ENCODE peak calls at places on chromosomes 6 and 20, in eight cellular contexts. Z is neuronal stem cell; A is CD8-positive, alpha-beta T cell; R is mammary epithelial cell; L is lower lobe of right lung; T is right atrium auricular region; D is A673; M is transverse colon. I is an unnamed sample.

GRCh38 chr20:54545959-54546358 is 70.6 kb downstream of the DOK5 start:
- DNase-seq in T (no peak), Z (no peak), A (no peak), R (no peak), L (no peak), D (peak; percentile 3), M (no peak), I (no peak)

GRCh38 chr20:38275815-38276550 is 15.4 kb upstream of the KIAA1755 start:
- DNase-seq in A (no peak), D (peak; percentile 18), R (peak; percentile 83), Z (no peak), T (no peak), M (no peak), L (no peak), I (no peak)

GRCh38 chr20:52209154-52209571 is 17.6 kb upstream of the ZFP64 start:
- DNase-seq in D (no peak), T (no peak), Z (no peak), A (no peak), L (no peak), M (no peak), R (no peak), I (no peak)

GRCh38 chr20:5918856-5919633 is 31.3 kb downstream of the TRMT6 start:
- DNase-seq in R (peak; percentile 87), L (no peak), M (no peak), T (no peak), Z (no peak), A (no peak), D (peak; percentile 56), I (no peak)

GRCh38 chr6:134177753-134178229 is 125.4 kb upstream of the SLC2A12 start:
- DNase-seq in R (peak; percentile 65), M (peak; percentile 52), L (no peak), Z (no peak), A (no peak), D (no peak), T (no peak), I (no peak)

GRCh38 chr6:44041461-44042260 is 85.6 kb downstream of the MRPL14 start:
- DNase-seq in A (no peak), Z (peak; percentile 15), D (peak; percentile 81), M (peak; percentile 34), T (no peak), R (peak; percentile 96), L (peak; percentile 16), I (no peak)

GRCh38 chr6:113813207-113813606 is 43.9 kb upstream of the MARCKS start:
- DNase-seq in L (no peak), M (no peak), A (no peak), T (no peak), D (no peak), Z (no peak), R (peak; percentile 79), I (no peak)

GRCh38 chr6:127083231-127084015 is 35.0 kb upstream of the RSPO3 start:
- DNase-seq in A (no peak), M (no peak), D (no peak), L (no peak), T (no peak), Z (no peak), R (no peak), I (no peak)

GRCh38 chr6:713351-713750 is 20.4 kb upstream of the EXOC2 start:
- DNase-seq in Z (no peak), L (no peak), R (no peak), T (no peak), D (no peak), A (no peak), M (no peak), I (no peak)

GRCh38 chr6:131756039-131756438 is 45.2 kb upstream of the CTAGE9 start:
- DNase-seq in Z (no peak), L (no peak), R (peak; percentile 10), T (no peak), M (no peak), D (no peak), A (no peak), I (no peak)

GRCh38 chr6:215335-216034 is 76.8 kb upstream of the DUSP22 start:
- DNase-seq in D (no peak), T (no peak), L (peak; percentile 54), M (no peak), A (peak; percentile 72), Z (no peak), R (peak; percentile 70), I (no peak)

GRCh38 chr20:50590348-50590664 is 80.1 kb downstream of the PTPN1 start:
- DNase-seq in M (no peak), D (no peak), Z (no peak), A (no peak), T (no peak), L (peak; percentile 34), R (no peak), I (no peak)

GRCh38 chr20:33334111-33334510 is 51.1 kb downstream of the BPIFB1 start:
- DNase-seq in T (no peak), M (no peak), R (no peak), A (no peak), D (no peak), Z (no peak), L (no peak), I (no peak)

GRCh38 chr20:45646898-45647297 is 15.8 kb upstream of the WFDC9 start:
- DNase-seq in A (no peak), Z (no peak), D (no peak), T (no peak), M (no peak), L (no peak), R (no peak), I (no peak)

GRCh38 chr6:166194885-166195860 is 27.5 kb upstream of the TBXT start:
- DNase-seq in L (no peak), R (no peak), A (no peak), Z (no peak), T (no peak), M (no peak), D (no peak), I (no peak)

GRCh38 chr6:33975631-33976424 is 170.1 kb downstream of the GRM4 start:
- DNase-seq in Z (peak; percentile 18), R (no peak), T (no peak), L (no peak), A (no peak), D (no peak), M (no peak), I (no peak)

GRCh38 chr20:49658508-49658907 is 55.2 kb downstream of the B4GALT5 start:
- DNase-seq in A (no peak), L (no peak), Z (no peak), T (no peak), R (no peak), D (peak; percentile 28), M (no peak), I (no peak)

GRCh38 chr6:27311806-27312145 is 297 bp downstream of the POM121L2 start:
- DNase-seq in R (no peak), A (no peak), Z (no peak), L (no peak), T (no peak), D (no peak), M (no peak), I (no peak)

GRCh38 chr6:158955265-158955664 is 44.7 kb downstream of the RSPH3 start:
- DNase-seq in Z (no peak), T (no peak), D (no peak), L (no peak), M (no peak), A (no peak), R (no peak), I (no peak)

GRCh38 chr20:55961351-55962320 is 43.7 kb downstream of the CBLN4 start:
- DNase-seq in T (no peak), A (no peak), L (no peak), D (no peak), Z (no peak), R (no peak), M (no peak), I (no peak)

GRCh38 chr6:39907871-39908575 is 26.2 kb downstream of the MOCS1 start:
- DNase-seq in Z (no peak), D (no peak), A (no peak), L (no peak), T (no peak), M (no peak), R (no peak), I (no peak)
- H3K4me1 ChIP-seq in Z (no peaks in the 10 kb centered on the region), D (no peaks in the 10 kb centered on the region), A (no peaks in the 10 kb centered on the region), L (no peaks in the 10 kb centered on the region), T (no peaks in the 10 kb centered on the region), M (no peaks in the 10 kb centered on the region), R (no peaks in the 10 kb centered on the region), I (no peaks in the 10 kb centered on the region)

GRCh38 chr6:159976844-159977241 is 8.0 kb downstream of the IGF2R start:
- DNase-seq in D (no peak), L (no peak), Z (no peak), A (no peak), T (no peak), M (no peak), R (no peak), I (no peak)
- H3K27ac ChIP-seq in D (peak overlapping the region; percentile 43), L (peak overlapping the region; percentile 54), Z (no peak overlapping the region), A (no peak overlapping the region), T (peak overlapping the region; percentile 60), M (peak overlapping the region; percentile 71), R (no peak overlapping the region), I (no peak overlapping the region)

GRCh38 chr6:11197175-11197535 is 35.3 kb downstream of the NEDD9 start:
- DNase-seq in R (no peak), Z (peak; percentile 37), L (no peak), D (peak; percentile 81), T (no peak), A (no peak), M (no peak), I (no peak)
- H3K4me1 ChIP-seq in R (peaks cover 15% of the 10 kb centered on the region), Z (peaks cover 18% of the 10 kb centered on the region), L (peaks cover 87% of the 10 kb centered on the region), D (peaks cover 54% of the 10 kb centered on the region), T (peaks cover 63% of the 10 kb centered on the region), A (peaks cover 8% of the 10 kb centered on the region), M (peaks cover 7% of the 10 kb centered on the region), I (peaks cover 5% of the 10 kb centered on the region)

GRCh38 chr6:102641426-102641825 is 1247.9 kb downstream of the GRIK2 start:
- DNase-seq in M (no peak), A (no peak), D (no peak), Z (no peak), T (no peak), R (no peak), L (no peak), I (no peak)
- H3K27ac ChIP-seq in M (no peak overlapping the region), A (no peak overlapping the region), D (no peak overlapping the region), Z (no peak overlapping the region), T (no peak overlapping the region), R (no peak overlapping the region), L (no peak overlapping the region), I (no peak overlapping the region)

DNA sequence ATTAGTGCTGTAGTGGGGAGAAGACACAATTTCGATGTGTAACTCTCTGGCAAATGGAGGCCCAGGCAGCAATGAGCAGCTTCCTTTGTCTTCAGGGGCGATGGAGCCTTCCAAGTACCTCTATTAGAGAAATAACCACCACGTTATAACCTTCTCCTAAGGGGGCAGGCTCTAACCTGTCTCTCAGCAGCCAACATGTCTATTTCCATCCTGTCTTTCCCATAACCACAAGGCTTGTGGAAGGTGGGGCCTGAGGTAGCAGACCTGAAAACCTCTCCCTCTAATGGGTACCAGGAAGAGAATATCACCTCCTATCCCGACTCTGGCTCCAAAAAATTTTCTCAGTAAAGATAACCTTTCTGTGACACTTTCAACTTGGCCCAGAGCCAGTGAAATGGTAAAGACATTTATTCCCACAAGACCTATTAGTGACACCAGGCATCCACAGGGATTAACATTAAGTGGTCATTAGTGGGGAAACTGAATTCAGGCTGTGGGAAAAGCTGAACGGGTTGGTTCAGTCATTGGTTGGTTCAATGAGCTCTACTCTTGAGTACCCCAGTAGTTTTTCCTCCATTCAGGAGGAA is 4.0 kb downstream of the PEX6 start:
- DNase-seq in Z (no peak), R (peak; percentile 80), T (no peak), A (no peak), D (no peak), M (no peak), L (no peak), I (no peak)
- H3K4me1 ChIP-seq in Z (peaks cover 5% of the 10 kb centered on the region), R (peaks cover 28% of the 10 kb centered on the region), T (peaks cover 28% of the 10 kb centered on the region), A (peaks cover 33% of the 10 kb centered on the region), D (peaks cover 16% of the 10 kb centered on the region), M (peaks cover 18% of the 10 kb centered on the region), L (peaks cover 20% of the 10 kb centered on the region), I (no peaks in the 10 kb centered on the region)

I was measured in iPS DF 6.9.